ENCODE peak calls at places on chromosomes 3 and 15, in six cellular contexts. Z is M059J; T is stimulated activated naive B cell treated with anti-CD40 and anti-IgM and Interleukin-4, amounts not matched to agents 10 μg/mL and 1 μg/mL and 100 μg/mL, for 72 hours; W is AG08395; G is iris pigment epithelial cell; I is glomerular endothelial cell. V is an unnamed sample.
A peak's percentile ranks its signal among the peaks of the same experiment; 100 is the strongest.

GRCh38 chr3:171890398-171890797 is 47.2 kb downstream of the TMEM212 start:
- DNase-seq in G (no peak), Z (no peak), T (no peak), W (no peak), I (no peak), V (no peak)

GRCh38 chr3:45551214-45552010 is 43.1 kb upstream of the LIMD1 start:
- DNase-seq in I (no peak), W (peak; percentile 93), G (peak; percentile 98), T (no peak), Z (peak; percentile 97), V (peak; percentile 97)

GRCh38 chr3:105359098-105359762 is 7.5 kb upstream of the ALCAM start:
- DNase-seq in I (no peak), Z (peak; percentile 88), G (peak; percentile 83), T (no peak), W (no peak), V (peak; percentile 79)

GRCh38 chr3:71397046-71397445 is 186.5 kb downstream of the FOXP1 start:
- DNase-seq in T (no peak), G (peak; percentile 51), I (no peak), W (peak; percentile 44), Z (peak; percentile 27), V (peak; percentile 17)

GRCh38 chr3:58899159-58899952 is 150.5 kb downstream of the CFAP20DC start:
- DNase-seq in G (peak; percentile 32), Z (no peak), T (peak; percentile 84), W (peak; percentile 7), I (no peak), V (peak; percentile 27)

GRCh38 chr3:66574091-66574490 is 73.3 kb upstream of the LRIG1 start:
- DNase-seq in Z (no peak), I (no peak), T (no peak), W (no peak), G (no peak), V (no peak)

GRCh38 chr3:194988495-194989165 is 282.3 kb downstream of the XXYLT1 start:
- DNase-seq in G (no peak), W (no peak), I (no peak), T (no peak), Z (peak; percentile 37), V (no peak)

GRCh38 chr15:74170083-74170844 is 3.2 kb upstream of the ISLR start:
- DNase-seq in Z (no peak), W (no peak), G (no peak), T (no peak), I (no peak), V (no peak)

GRCh38 chr3:72334681-72335457 is 513.4 kb downstream of the SHQ1 start:
- DNase-seq in G (no peak), T (no peak), Z (no peak), I (no peak), W (no peak), V (no peak)

GRCh38 chr15:42088801-42089640 is 5.3 kb downstream of the PLA2G4D start:
- DNase-seq in Z (no peak), T (no peak), I (no peak), W (no peak), G (no peak), V (no peak)

GRCh38 chr3:359672-360071 is 163.1 kb downstream of the CHL1 start:
- DNase-seq in G (no peak), I (no peak), T (no peak), W (no peak), Z (no peak), V (no peak)

GRCh38 chr15:43253431-43254403 is 13.0 kb downstream of the TGM5 start:
- DNase-seq in I (no peak), W (no peak), Z (peak; percentile 91), G (peak; percentile 57), T (peak; percentile 56), V (peak; percentile 96)

GRCh38 chr3:15647629-15648167 is 46.2 kb downstream of the BTD start:
- DNase-seq in T (peak; percentile 76), I (peak; percentile 98), Z (peak; percentile 95), W (peak; percentile 67), G (peak; percentile 98), V (peak; percentile 97)

GRCh38 chr3:147843331-147843730 is 434.2 kb downstream of the ZIC1 start:
- DNase-seq in W (no peak), T (no peak), G (no peak), Z (peak; percentile 5), I (no peak), V (no peak)

GRCh38 chr3:188861847-188862740 is 309.7 kb upstream of the TPRG1 start:
- DNase-seq in I (no peak), G (peak; percentile 60), W (peak; percentile 6), Z (peak; percentile 64), T (no peak), V (peak; percentile 42)

GRCh38 chr3:124774305-124774673 is 44.0 kb downstream of the UMPS start:
- DNase-seq in G (peak; percentile 54), I (no peak), W (peak; percentile 89), T (no peak), Z (peak; percentile 92), V (peak; percentile 90)

GRCh38 chr3:143716731-143717130 is 131.5 kb downstream of the SLC9A9 start:
- DNase-seq in Z (no peak), T (no peak), W (no peak), G (no peak), I (no peak), V (no peak)

GRCh38 chr3:114336122-114336697 is 42.4 kb downstream of the TIGIT start:
- DNase-seq in G (peak; percentile 8), T (no peak), I (no peak), Z (no peak), W (no peak), V (no peak)

GRCh38 chr3:134348524-134348923 is 25.7 kb downstream of the AMOTL2 start:
- DNase-seq in G (no peak), T (no peak), Z (peak; percentile 87), W (peak; percentile 77), I (no peak), V (peak; percentile 54)

GRCh38 chr15:56469484-56469883 is 4.5 kb upstream of the MNS1 start:
- DNase-seq in T (no peak), W (no peak), G (no peak), I (no peak), Z (no peak), V (no peak)

GRCh38 chr3:13828501-13828900 is 51.4 kb downstream of the WNT7A start:
- DNase-seq in I (no peak), T (no peak), W (no peak), G (no peak), Z (no peak), V (no peak)

GRCh38 chr3:46442591-46443530 is 21.8 kb downstream of the LTF start:
- DNase-seq in Z (no peak), G (peak; percentile 29), T (no peak), I (no peak), W (no peak), V (no peak)

GRCh38 chr15:40952301-40952900 is 870 bp upstream of the CHAC1 start:
- DNase-seq in Z (no peak), I (no peak), W (no peak), T (no peak), G (no peak), V (no peak)

GRCh38 chr3:177439729-177440269 is 242.5 kb upstream of the TBL1XR1 start:
- DNase-seq in G (peak; percentile 54), I (no peak), W (no peak), Z (peak; percentile 36), T (no peak), V (no peak)

GRCh38 chr15:77634266-77634962 is 1.7 kb upstream of the LINGO1 start:
- DNase-seq in Z (peak; percentile 35), W (peak; percentile 48), I (peak; percentile 9), G (peak; percentile 72), T (peak; percentile 54), V (peak; percentile 30)

GRCh38 chr15:49441816-49442215 is 18.8 kb downstream of the FGF7 start:
- DNase-seq in Z (no peak), T (no peak), W (no peak), I (no peak), G (no peak), V (no peak)

GRCh38 chr3:30645077-30645476 is 38.7 kb downstream of the TGFBR2 start:
- DNase-seq in I (no peak), Z (no peak), W (no peak), T (no peak), G (no peak), V (no peak)

GRCh38 chr3:114649331-114649730 is 355.5 kb downstream of the TIGIT start:
- DNase-seq in G (peak; percentile 68), I (no peak), Z (peak; percentile 94), W (peak; percentile 26), T (no peak), V (peak; percentile 77)

GRCh38 chr15:71891026-71891425 is 80.7 kb downstream of the NR2E3 start:
- DNase-seq in T (no peak), I (no peak), W (no peak), Z (no peak), G (no peak), V (no peak)

GRCh38 chr3:65110661-65111060 is 422.9 kb upstream of the ADAMTS9 start:
- DNase-seq in T (no peak), W (no peak), Z (no peak), G (no peak), I (no peak), V (no peak)

GRCh38 chr3:139342054-139342453 is 1.8 kb upstream of the MRPS22 start:
- DNase-seq in T (no peak), I (no peak), W (no peak), Z (no peak), G (no peak), V (no peak)

GRCh38 chr3:45992820-45993219 is 2.8 kb downstream of the FYCO1 start:
- DNase-seq in T (no peak), W (peak; percentile 88), G (no peak), I (no peak), Z (peak; percentile 51), V (no peak)

GRCh38 chr15:44023176-44023575 is 171.9 kb downstream of the FRMD5 start:
- DNase-seq in I (no peak), Z (no peak), W (no peak), T (no peak), G (peak; percentile 38), V (no peak)

GRCh38 chr15:56205061-56205876 is 38.4 kb downstream of the RFX7 start:
- DNase-seq in G (peak; percentile 27), Z (no peak), I (peak; percentile 18), T (no peak), W (peak; percentile 13), V (no peak)

GRCh38 chr3:55701997-55702396 is 214.9 kb upstream of the WNT5A start:
- DNase-seq in W (no peak), I (no peak), G (peak; percentile 86), T (no peak), Z (no peak), V (no peak)

GRCh38 chr3:107431048-107431297 is 53.7 kb downstream of the CCDC54 start:
- DNase-seq in G (no peak), I (no peak), W (no peak), Z (no peak), T (peak; percentile 13), V (no peak)

V was measured in A172.